ENCODE peak calls at places on chromosomes 7 and 10, in six cellular contexts. G, U, O, Q, C and K are unnamed samples.

GRCh38 chr10:14736600-14737081 is 38.1 kb downstream of the FAM107B start:
- DNase-seq in G (no peak), U (peak; percentile 82), O (peak; percentile 6), Q (peak; percentile 67), C (no peak), K (no peak)

GRCh38 chr10:90470971-90471370 is 386.9 kb downstream of the HTR7 start:
- DNase-seq in G (no peak), U (no peak), O (no peak), Q (no peak), C (no peak), K (no peak)

GRCh38 chr10:11344550-11344949 is 266.9 kb downstream of the USP6NL start:
- DNase-seq in G (peak; percentile 54), U (no peak), O (no peak), Q (no peak), C (no peak), K (no peak)

GRCh38 chr7:137626469-137627067 is 220.2 kb downstream of the DGKI start:
- DNase-seq in G (peak; percentile 76), U (peak; percentile 58), O (peak; percentile 66), Q (no peak), C (peak; percentile 31), K (no peak)

GRCh38 chr7:123120286-123120685 is 79.5 kb downstream of the SLC13A1 start:
- DNase-seq in G (no peak), U (peak; percentile 10), O (peak; percentile 79), Q (no peak), C (no peak), K (no peak)

GRCh38 chr7:29499932-29500331 is 63.7 kb upstream of the PRR15 start:
- DNase-seq in G (no peak), U (no peak), O (no peak), Q (no peak), C (no peak), K (no peak)

GRCh38 chr7:22586806-22587180 is 86.8 kb upstream of the STEAP1B start:
- DNase-seq in G (peak; percentile 62), U (peak; percentile 37), O (peak; percentile 74), Q (no peak), C (no peak), K (no peak)

GRCh38 chr7:40833541-40834234 is 698.9 kb downstream of the SUGCT start:
- DNase-seq in G (no peak), U (peak; percentile 20), O (peak; percentile 54), Q (no peak), C (no peak), K (no peak)

GRCh38 chr10:103281753-103282152 is 4.8 kb downstream of the INA start:
- DNase-seq in G (peak; percentile 94), U (no peak), O (no peak), Q (no peak), C (no peak), K (no peak)

GRCh38 chr10:128578766-128579165 is 452.5 kb upstream of the MKI67 start:
- DNase-seq in G (no peak), U (no peak), O (no peak), Q (no peak), C (no peak), K (no peak)

GRCh38 chr7:123624527-123625183 is 23.0 kb downstream of the ASB15 start:
- DNase-seq in G (peak; percentile 79), U (no peak), O (peak; percentile 58), Q (no peak), C (no peak), K (no peak)

GRCh38 chr10:78283069-78283682 is 249.5 kb downstream of the RPS24 start:
- DNase-seq in G (peak; percentile 47), U (no peak), O (no peak), Q (no peak), C (no peak), K (no peak)

GRCh38 chr7:49781996-49782395 is 8.6 kb downstream of the VWC2 start:
- DNase-seq in G (no peak), U (no peak), O (no peak), Q (no peak), C (no peak), K (no peak)

GRCh38 chr7:45890902-45891461 is 2.7 kb downstream of the IGFBP1 start:
- DNase-seq in G (no peak), U (no peak), O (peak; percentile 70), Q (no peak), C (peak; percentile 22), K (no peak)
- TF ChIP-seq CTCF in G (peak; percentile 76), U (peak; percentile 48), O (peak; percentile 46), Q (peak; percentile 60), C (peak; percentile 38), K (peak; percentile 72)

GRCh38 chr10:125217986-125218675 is 57.8 kb upstream of the CTBP2 start:
- DNase-seq in G (peak; percentile 51), U (no peak), O (no peak), Q (no peak), C (peak; percentile 23), K (no peak)
- TF ChIP-seq CTCF in G (peak; percentile 47), U (peak; percentile 30), O (no peak), Q (peak; percentile 32), C (peak; percentile 40), K (no peak)

GRCh38 chr7:158617737-158618128 is 30.1 kb upstream of the PTPRN2 start:
- DNase-seq in G (peak; percentile 75), U (peak; percentile 76), O (peak; percentile 9), Q (no peak), C (no peak), K (no peak)

GRCh38 chr7:158616050-158616449 is 28.4 kb upstream of the PTPRN2 start:
- DNase-seq in G (no peak), U (no peak), O (no peak), Q (no peak), C (no peak), K (peak; percentile 17)

GRCh38 chr7:158613481-158613880 is 25.9 kb upstream of the PTPRN2 start:
- DNase-seq in G (no peak), U (no peak), O (peak; percentile 10), Q (no peak), C (no peak), K (no peak)

GRCh38 chr7:158612546-158612945 is 24.9 kb upstream of the PTPRN2 start:
- DNase-seq in G (no peak), U (no peak), O (no peak), Q (no peak), C (no peak), K (peak; percentile 51)

GRCh38 chr7:158614695-158615094 is 27.1 kb upstream of the PTPRN2 start:
- DNase-seq in G (no peak), U (peak; percentile 46), O (peak; percentile 78), Q (no peak), C (no peak), K (no peak)
- TF ChIP-seq CTCF in G (no peak), U (no peak), O (no peak), Q (no peak), C (no peak), K (peak; percentile 24)

DNA sequence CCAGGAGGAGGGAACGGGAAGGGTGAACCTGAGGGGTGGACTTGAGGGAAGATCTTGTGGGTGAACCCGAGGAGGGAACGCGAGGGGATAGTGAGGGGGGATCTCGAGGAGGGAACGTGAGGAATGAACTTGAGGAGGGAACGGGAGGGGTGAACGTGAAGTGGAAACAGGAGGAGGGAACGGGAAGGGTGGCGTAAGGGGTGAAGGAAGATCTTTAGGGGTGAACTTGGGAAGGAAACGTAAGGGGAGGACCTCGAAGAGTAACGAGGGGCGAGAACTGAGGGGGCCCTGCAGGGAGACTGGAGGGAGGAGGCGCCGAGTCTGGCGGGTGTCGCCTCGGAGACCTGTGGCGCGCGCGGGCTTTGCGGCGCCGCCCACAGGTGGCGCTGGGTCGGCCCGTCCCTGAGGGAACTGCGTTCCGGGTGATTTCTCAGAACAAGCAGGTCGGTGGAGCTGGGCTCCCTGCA is 677 bp downstream of the MYO3A start:
- DNase-seq in G (peak; percentile 63), U (no peak), O (no peak), Q (no peak), C (no peak), K (no peak)
- TF ChIP-seq CTCF in G (peak; percentile 71), U (peak; percentile 16), O (no peak), Q (peak; percentile 67), C (no peak), K (peak; percentile 20)

GRCh38 chr7:12670071-12670729 is 17.2 kb upstream of the ARL4A start:
- DNase-seq in G (no peak), U (no peak), O (peak; percentile 36), Q (peak; percentile 43), C (no peak), K (no peak)

GRCh38 chr7:12674053-12674452 is 13.4 kb upstream of the ARL4A start:
- DNase-seq in G (no peak), U (no peak), O (no peak), Q (no peak), C (no peak), K (no peak)

GRCh38 chr7:12670759-12671545 is 16.5 kb upstream of the ARL4A start:
- DNase-seq in G (no peak), U (no peak), O (no peak), Q (no peak), C (no peak), K (no peak)

GRCh38 chr7:12674861-12675260 is 12.6 kb upstream of the ARL4A start:
- DNase-seq in G (peak; percentile 50), U (peak; percentile 41), O (peak; percentile 71), Q (no peak), C (no peak), K (no peak)
- TF ChIP-seq CTCF in G (peak; percentile 75), U (peak; percentile 54), O (peak; percentile 41), Q (peak; percentile 41), C (peak; percentile 50), K (peak; percentile 34)

GRCh38 chr7:100189061-100189460 is 11.3 kb downstream of the STAG3 start:
- DNase-seq in G (no peak), U (no peak), O (no peak), Q (no peak), C (no peak), K (no peak)
- TF ChIP-seq CTCF in G (peak; percentile 32), U (peak; percentile 35), O (no peak), Q (peak; percentile 9), C (no peak), K (no peak)

GRCh38 chr10:106573106-106573505 is 591.4 kb downstream of the SORCS1 start:
- DNase-seq in G (no peak), U (peak; percentile 6), O (peak; percentile 76), Q (no peak), C (no peak), K (no peak)

GRCh38 chr10:106576534-106576933 is 588.0 kb downstream of the SORCS1 start:
- DNase-seq in G (no peak), U (no peak), O (no peak), Q (no peak), C (no peak), K (no peak)

GRCh38 chr10:106566871-106567270 is 597.6 kb downstream of the SORCS1 start:
- DNase-seq in G (no peak), U (no peak), O (no peak), Q (no peak), C (no peak), K (no peak)

GRCh38 chr10:106567629-106568028 is 596.9 kb downstream of the SORCS1 start:
- DNase-seq in G (no peak), U (no peak), O (no peak), Q (no peak), C (no peak), K (no peak)

DNA sequence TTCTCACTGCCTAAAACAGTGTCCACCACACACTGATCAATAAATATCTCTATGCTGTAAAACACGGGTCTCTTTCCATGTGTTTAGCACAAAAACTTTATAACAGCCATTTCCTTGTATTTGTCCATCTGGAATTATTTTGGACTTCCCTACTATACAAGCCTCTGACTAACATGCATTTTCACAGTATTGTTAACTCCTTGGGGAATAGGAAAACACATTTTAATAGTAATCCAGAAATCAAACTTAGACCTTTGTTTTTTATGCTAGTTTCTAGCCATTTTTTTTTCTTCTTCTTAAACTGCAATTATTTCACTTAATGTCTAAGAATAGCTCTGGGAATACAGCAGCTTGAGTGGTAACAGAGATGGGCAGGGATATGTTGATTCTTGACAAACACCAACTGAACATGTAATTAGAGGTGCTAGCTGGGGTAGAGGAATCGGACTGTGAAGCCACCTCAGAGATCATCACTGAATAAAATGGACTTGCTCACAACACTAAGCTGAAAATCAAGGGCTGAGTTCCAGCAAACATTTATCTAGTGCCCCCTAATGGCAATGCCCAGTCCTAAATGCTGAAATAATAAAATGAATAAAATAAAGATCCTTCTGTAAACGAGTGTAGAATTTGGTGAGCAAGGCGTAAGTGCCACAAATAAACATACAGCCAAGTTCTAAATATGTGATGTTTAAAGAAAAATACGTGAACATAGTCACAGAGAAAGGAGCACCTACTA is 593.1 kb downstream of the SORCS1 start:
- DNase-seq in G (no peak), U (peak; percentile 11), O (peak; percentile 83), Q (no peak), C (no peak), K (no peak)
- TF ChIP-seq CTCF in G (peak; percentile 73), U (peak; percentile 58), O (peak; percentile 69), Q (peak; percentile 63), C (no peak), K (peak; percentile 71)